ENCODE peak calls at places on chromosomes 12 and 14, in four cellular contexts. X, B, W and R are unnamed samples.

GRCh38 chr12:127238061-127238460 is 1028.9 kb upstream of the TMEM132C start:
- DNase-seq in W (no peak), B (no peak), X (no peak), R (no peak)

GRCh38 chr14:21070083-21070609 is at the start of gene ARHGEF40:
- DNase-seq in X (peak; percentile 86), W (peak; percentile 89), B (no peak), R (peak; percentile 83)

GRCh38 chr12:77152623-77153193 is 87.3 kb upstream of the E2F7 start:
- DNase-seq in W (peak; percentile 35), X (no peak), B (peak; percentile 34), R (no peak)

GRCh38 chr14:25381498-25381897 is 331.6 kb upstream of the STXBP6 start:
- DNase-seq in W (no peak), B (no peak), X (no peak), R (no peak)

GRCh38 chr12:39764944-39765560 is 145.4 kb upstream of the ABCD2 start:
- DNase-seq in W (peak; percentile 47), B (peak; percentile 8), X (no peak), R (no peak)

GRCh38 chr12:89390802-89391673 is 38.7 kb upstream of the DUSP6 start:
- DNase-seq in B (peak; percentile 25), W (peak; percentile 54), X (no peak), R (no peak)

GRCh38 chr12:2297004-2297403 is 244.2 kb downstream of the CACNA1C start:
- DNase-seq in B (no peak), W (no peak), X (no peak), R (no peak)

GRCh38 chr14:103008768-103009342 is 48.5 kb downstream of the CDC42BPB start:
- DNase-seq in W (no peak), X (peak; percentile 79), B (peak; percentile 60), R (peak; percentile 70)

GRCh38 chr12:91732086-91732485 is 413.6 kb downstream of the BTG1 start:
- DNase-seq in B (no peak), X (no peak), W (no peak), R (no peak)

GRCh38 chr14:99563749-99564129 is 40.3 kb downstream of the CCDC85C start:
- DNase-seq in X (no peak), B (no peak), W (no peak), R (no peak)

GRCh38 chr14:51883232-51883631 is 22.8 kb downstream of the GNG2 start:
- DNase-seq in X (no peak), W (no peak), B (no peak), R (no peak)

GRCh38 chr12:56462565-56462964 is 5.8 kb upstream of the SPRYD4 start:
- DNase-seq in B (no peak), W (no peak), X (no peak), R (no peak)

GRCh38 chr14:79356040-79356439 is 855.3 kb downstream of the DIO2 start:
- DNase-seq in B (no peak), W (no peak), X (no peak), R (no peak)

GRCh38 chr12:7108928-7109920 is at the start of gene C1RL:
- DNase-seq in W (peak; percentile 91), B (peak; percentile 67), X (peak; percentile 95), R (peak; percentile 95)

GRCh38 chr12:121893901-121894540 is 5.4 kb downstream of the PSMD9 start:
- DNase-seq in X (no peak), W (peak; percentile 79), B (peak; percentile 69), R (no peak)